ENCODE peak calls at places on chromosomes 13 and 19, in eight cellular contexts. One of them, this sample, is unnamed. For H3K9me3 and H3K4me1, the result is how much of the 10 kb centered on the place peaks cover.

GRCh38 chr19:10501971-10502523 is 1.1 kb downstream of the KEAP1 start:
- DNase-seq in naive thymus-derived CD4-positive, alpha-beta T cell: no peak
- DNase-seq in stomach: peak
- DNase-seq in thoracic aorta: peak
- DNase-seq in hepatocyte: peak
- DNase-seq in neural progenitor cell: peak
- DNase-seq in tibial artery: peak
- DNase-seq in heart left ventricle: peak
- DNase-seq in this sample: peak

GRCh38 chr13:79918620-79919019 is 422.3 kb downstream of the SPRY2 start:
- DNase-seq in naive thymus-derived CD4-positive, alpha-beta T cell: no peak
- DNase-seq in stomach: no peak
- DNase-seq in thoracic aorta: no peak
- DNase-seq in hepatocyte: no peak
- DNase-seq in neural progenitor cell: peak
- DNase-seq in tibial artery: no peak
- DNase-seq in heart left ventricle: no peak
- DNase-seq in this sample: no peak

GRCh38 chr19:46118136-46118535 is 6.4 kb downstream of the IGFL3 start:
- DNase-seq in naive thymus-derived CD4-positive, alpha-beta T cell: no peak
- DNase-seq in stomach: no peak
- DNase-seq in thoracic aorta: no peak
- DNase-seq in hepatocyte: no peak
- DNase-seq in neural progenitor cell: no peak
- DNase-seq in tibial artery: no peak
- DNase-seq in heart left ventricle: no peak
- DNase-seq in this sample: no peak

GRCh38 chr13:113425931-113426590 is 27.2 kb downstream of the ADPRHL1 start:
- DNase-seq in naive thymus-derived CD4-positive, alpha-beta T cell: no peak
- DNase-seq in stomach: no peak
- DNase-seq in thoracic aorta: no peak
- DNase-seq in hepatocyte: no peak
- DNase-seq in neural progenitor cell: peak
- DNase-seq in tibial artery: no peak
- DNase-seq in heart left ventricle: peak
- DNase-seq in this sample: no peak

GRCh38 chr19:58361900-58362271 is 665 bp downstream of the ZNF497 start:
- DNase-seq in naive thymus-derived CD4-positive, alpha-beta T cell: no peak
- DNase-seq in stomach: peak
- DNase-seq in thoracic aorta: no peak
- DNase-seq in hepatocyte: peak
- DNase-seq in neural progenitor cell: no peak
- DNase-seq in tibial artery: peak
- DNase-seq in heart left ventricle: peak
- DNase-seq in this sample: no peak

GRCh38 chr19:54024660-54025059 is 33.2 kb downstream of the CACNG6 start:
- DNase-seq in naive thymus-derived CD4-positive, alpha-beta T cell: no peak
- DNase-seq in stomach: no peak
- DNase-seq in thoracic aorta: no peak
- DNase-seq in hepatocyte: no peak
- DNase-seq in neural progenitor cell: no peak
- DNase-seq in tibial artery: no peak
- DNase-seq in heart left ventricle: no peak
- DNase-seq in this sample: no peak

GRCh38 chr19:50659318-50660082 is 10.3 kb downstream of the C19orf81 start:
- DNase-seq in naive thymus-derived CD4-positive, alpha-beta T cell: no peak
- DNase-seq in stomach: no peak
- DNase-seq in thoracic aorta: no peak
- DNase-seq in hepatocyte: no peak
- DNase-seq in neural progenitor cell: peak
- DNase-seq in tibial artery: no peak
- DNase-seq in heart left ventricle: no peak
- DNase-seq in this sample: no peak

GRCh38 chr19:31303262-31303815 is 45.9 kb downstream of the TSHZ3 start:
- DNase-seq in naive thymus-derived CD4-positive, alpha-beta T cell: no peak
- DNase-seq in stomach: no peak
- DNase-seq in thoracic aorta: no peak
- DNase-seq in hepatocyte: no peak
- DNase-seq in neural progenitor cell: no peak
- DNase-seq in tibial artery: no peak
- DNase-seq in heart left ventricle: no peak
- DNase-seq in this sample: no peak

GRCh38 chr19:35357867-35358573 is at the start of gene FFAR3:
- DNase-seq in naive thymus-derived CD4-positive, alpha-beta T cell: peak
- DNase-seq in stomach: peak
- DNase-seq in thoracic aorta: no peak
- DNase-seq in hepatocyte: no peak
- DNase-seq in neural progenitor cell: no peak
- DNase-seq in tibial artery: peak
- DNase-seq in heart left ventricle: peak
- DNase-seq in this sample: peak

GRCh38 chr13:108915095-108915633 is 285.8 kb downstream of the MYO16 start:
- DNase-seq in naive thymus-derived CD4-positive, alpha-beta T cell: no peak
- DNase-seq in stomach: no peak
- DNase-seq in thoracic aorta: no peak
- DNase-seq in hepatocyte: peak
- DNase-seq in neural progenitor cell: no peak
- DNase-seq in tibial artery: no peak
- DNase-seq in heart left ventricle: no peak
- DNase-seq in this sample: no peak

GRCh38 chr19:11238781-11239376 is 540 bp upstream of the ANGPTL8 start:
- DNase-seq in naive thymus-derived CD4-positive, alpha-beta T cell: no peak
- DNase-seq in stomach: no peak
- DNase-seq in thoracic aorta: no peak
- DNase-seq in hepatocyte: no peak
- DNase-seq in neural progenitor cell: no peak
- DNase-seq in tibial artery: no peak
- DNase-seq in heart left ventricle: no peak
- DNase-seq in this sample: no peak

GRCh38 chr13:104678161-104678560 is 1611.9 kb upstream of the SLC10A2 start:
- DNase-seq in naive thymus-derived CD4-positive, alpha-beta T cell: no peak
- DNase-seq in stomach: no peak
- DNase-seq in thoracic aorta: no peak
- DNase-seq in hepatocyte: no peak
- DNase-seq in neural progenitor cell: no peak
- DNase-seq in tibial artery: no peak
- DNase-seq in heart left ventricle: no peak
- DNase-seq in this sample: no peak

GRCh38 chr13:89857502-89857901 is 1490.0 kb upstream of the MIR17HG start:
- DNase-seq in naive thymus-derived CD4-positive, alpha-beta T cell: no peak
- DNase-seq in stomach: no peak
- DNase-seq in thoracic aorta: no peak
- DNase-seq in hepatocyte: no peak
- DNase-seq in neural progenitor cell: no peak
- DNase-seq in tibial artery: no peak
- DNase-seq in heart left ventricle: no peak
- DNase-seq in this sample: no peak

GRCh38 chr13:106423530-106423929 is 111.9 kb downstream of the EFNB2 start:
- DNase-seq in naive thymus-derived CD4-positive, alpha-beta T cell: no peak
- DNase-seq in stomach: no peak
- DNase-seq in thoracic aorta: no peak
- DNase-seq in hepatocyte: no peak
- DNase-seq in neural progenitor cell: peak
- DNase-seq in tibial artery: no peak
- DNase-seq in heart left ventricle: no peak
- DNase-seq in this sample: no peak

GRCh38 chr13:92175330-92175729 is 776.9 kb downstream of the GPC5 start:
- DNase-seq in naive thymus-derived CD4-positive, alpha-beta T cell: no peak
- DNase-seq in stomach: no peak
- DNase-seq in thoracic aorta: no peak
- DNase-seq in hepatocyte: peak
- DNase-seq in neural progenitor cell: peak
- DNase-seq in tibial artery: no peak
- DNase-seq in heart left ventricle: no peak
- DNase-seq in this sample: no peak

GRCh38 chr13:43411741-43412140 is 375.0 kb downstream of the ENOX1 start:
- DNase-seq in naive thymus-derived CD4-positive, alpha-beta T cell: no peak
- DNase-seq in stomach: no peak
- DNase-seq in thoracic aorta: no peak
- DNase-seq in hepatocyte: no peak
- DNase-seq in neural progenitor cell: no peak
- DNase-seq in tibial artery: no peak
- DNase-seq in heart left ventricle: peak
- DNase-seq in this sample: no peak

GRCh38 chr19:38769635-38770211 is 3.6 kb downstream of the LGALS7 start:
- DNase-seq in naive thymus-derived CD4-positive, alpha-beta T cell: peak
- DNase-seq in stomach: peak
- DNase-seq in thoracic aorta: peak
- DNase-seq in hepatocyte: peak
- DNase-seq in neural progenitor cell: peak
- DNase-seq in tibial artery: peak
- DNase-seq in heart left ventricle: peak
- DNase-seq in this sample: peak

GRCh38 chr19:12991296-12991695 is 4.0 kb upstream of the NFIX start:
- DNase-seq in naive thymus-derived CD4-positive, alpha-beta T cell: no peak
- DNase-seq in stomach: no peak
- DNase-seq in thoracic aorta: no peak
- DNase-seq in hepatocyte: no peak
- DNase-seq in neural progenitor cell: no peak
- DNase-seq in tibial artery: no peak
- DNase-seq in heart left ventricle: no peak
- DNase-seq in this sample: no peak

GRCh38 chr19:12993562-12993961 is 1.7 kb upstream of the NFIX start:
- DNase-seq in naive thymus-derived CD4-positive, alpha-beta T cell: no peak
- DNase-seq in stomach: no peak
- DNase-seq in thoracic aorta: no peak
- DNase-seq in hepatocyte: no peak
- DNase-seq in neural progenitor cell: no peak
- DNase-seq in tibial artery: no peak
- DNase-seq in heart left ventricle: no peak
- DNase-seq in this sample: no peak

GRCh38 chr19:12992729-12993128 is 2.5 kb upstream of the NFIX start:
- DNase-seq in naive thymus-derived CD4-positive, alpha-beta T cell: no peak
- DNase-seq in stomach: no peak
- DNase-seq in thoracic aorta: no peak
- DNase-seq in hepatocyte: no peak
- DNase-seq in neural progenitor cell: no peak
- DNase-seq in tibial artery: no peak
- DNase-seq in heart left ventricle: no peak
- DNase-seq in this sample: no peak

GRCh38 chr19:12990447-12990846 is 4.8 kb upstream of the NFIX start:
- DNase-seq in naive thymus-derived CD4-positive, alpha-beta T cell: no peak
- DNase-seq in stomach: no peak
- DNase-seq in thoracic aorta: no peak
- DNase-seq in hepatocyte: no peak
- DNase-seq in neural progenitor cell: no peak
- DNase-seq in tibial artery: no peak
- DNase-seq in heart left ventricle: no peak
- DNase-seq in this sample: no peak

GRCh38 chr19:12990853-12991252 is 4.4 kb upstream of the NFIX start:
- DNase-seq in naive thymus-derived CD4-positive, alpha-beta T cell: no peak
- DNase-seq in stomach: no peak
- DNase-seq in thoracic aorta: no peak
- DNase-seq in hepatocyte: no peak
- DNase-seq in neural progenitor cell: no peak
- DNase-seq in tibial artery: no peak
- DNase-seq in heart left ventricle: no peak
- DNase-seq in this sample: no peak
- H3K9me3 ChIP-seq in naive thymus-derived CD4-positive, alpha-beta T cell: under half
- H3K9me3 ChIP-seq in stomach: under half
- H3K9me3 ChIP-seq in thoracic aorta: under half
- H3K9me3 ChIP-seq in hepatocyte: under half
- H3K9me3 ChIP-seq in neural progenitor cell: under half
- H3K9me3 ChIP-seq in tibial artery: under half
- H3K9me3 ChIP-seq in heart left ventricle: under half
- H3K9me3 ChIP-seq in this sample: under half

GRCh38 chr13:99352351-99353271 is 45.4 kb upstream of the GPR183 start:
- DNase-seq in naive thymus-derived CD4-positive, alpha-beta T cell: peak
- DNase-seq in stomach: no peak
- DNase-seq in thoracic aorta: no peak
- DNase-seq in hepatocyte: no peak
- DNase-seq in neural progenitor cell: no peak
- DNase-seq in tibial artery: no peak
- DNase-seq in heart left ventricle: no peak
- DNase-seq in this sample: no peak
- H3K4me1 ChIP-seq in naive thymus-derived CD4-positive, alpha-beta T cell: half or more
- H3K4me1 ChIP-seq in stomach: under half
- H3K4me1 ChIP-seq in thoracic aorta: under half
- H3K4me1 ChIP-seq in hepatocyte: under half
- H3K4me1 ChIP-seq in neural progenitor cell: under half
- H3K4me1 ChIP-seq in tibial artery: under half
- H3K4me1 ChIP-seq in heart left ventricle: under half
- H3K4me1 ChIP-seq in this sample: under half

GRCh38 chr13:28089065-28089464 is 11.3 kb downstream of the FLT3 start:
- DNase-seq in naive thymus-derived CD4-positive, alpha-beta T cell: no peak
- DNase-seq in stomach: no peak
- DNase-seq in thoracic aorta: no peak
- DNase-seq in hepatocyte: no peak
- DNase-seq in neural progenitor cell: no peak
- DNase-seq in tibial artery: no peak
- DNase-seq in heart left ventricle: no peak
- DNase-seq in this sample: no peak
- H3K9me3 ChIP-seq in naive thymus-derived CD4-positive, alpha-beta T cell: under half
- H3K9me3 ChIP-seq in stomach: under half
- H3K9me3 ChIP-seq in thoracic aorta: under half
- H3K9me3 ChIP-seq in hepatocyte: under half
- H3K9me3 ChIP-seq in neural progenitor cell: under half
- H3K9me3 ChIP-seq in tibial artery: under half
- H3K9me3 ChIP-seq in heart left ventricle: under half
- H3K9me3 ChIP-seq in this sample: under half

GRCh38 chr13:99071666-99072065 is 93.8 kb upstream of the DOCK9 start:
- DNase-seq in naive thymus-derived CD4-positive, alpha-beta T cell: no peak
- DNase-seq in stomach: no peak
- DNase-seq in thoracic aorta: no peak
- DNase-seq in hepatocyte: no peak
- DNase-seq in neural progenitor cell: no peak
- DNase-seq in tibial artery: no peak
- DNase-seq in heart left ventricle: no peak
- DNase-seq in this sample: no peak

GRCh38 chr13:99074693-99075092 is 96.8 kb upstream of the DOCK9 start:
- DNase-seq in naive thymus-derived CD4-positive, alpha-beta T cell: no peak
- DNase-seq in stomach: no peak
- DNase-seq in thoracic aorta: no peak
- DNase-seq in hepatocyte: no peak
- DNase-seq in neural progenitor cell: no peak
- DNase-seq in tibial artery: no peak
- DNase-seq in heart left ventricle: no peak
- DNase-seq in this sample: no peak

GRCh38 chr13:99071211-99071610 is 93.3 kb upstream of the DOCK9 start:
- DNase-seq in naive thymus-derived CD4-positive, alpha-beta T cell: no peak
- DNase-seq in stomach: no peak
- DNase-seq in thoracic aorta: no peak
- DNase-seq in hepatocyte: no peak
- DNase-seq in neural progenitor cell: no peak
- DNase-seq in tibial artery: no peak
- DNase-seq in heart left ventricle: no peak
- DNase-seq in this sample: no peak

GRCh38 chr13:99072356-99072755 is 94.5 kb upstream of the DOCK9 start:
- DNase-seq in naive thymus-derived CD4-positive, alpha-beta T cell: no peak
- DNase-seq in stomach: no peak
- DNase-seq in thoracic aorta: no peak
- DNase-seq in hepatocyte: no peak
- DNase-seq in neural progenitor cell: no peak
- DNase-seq in tibial artery: no peak
- DNase-seq in heart left ventricle: no peak
- DNase-seq in this sample: no peak

DNA sequence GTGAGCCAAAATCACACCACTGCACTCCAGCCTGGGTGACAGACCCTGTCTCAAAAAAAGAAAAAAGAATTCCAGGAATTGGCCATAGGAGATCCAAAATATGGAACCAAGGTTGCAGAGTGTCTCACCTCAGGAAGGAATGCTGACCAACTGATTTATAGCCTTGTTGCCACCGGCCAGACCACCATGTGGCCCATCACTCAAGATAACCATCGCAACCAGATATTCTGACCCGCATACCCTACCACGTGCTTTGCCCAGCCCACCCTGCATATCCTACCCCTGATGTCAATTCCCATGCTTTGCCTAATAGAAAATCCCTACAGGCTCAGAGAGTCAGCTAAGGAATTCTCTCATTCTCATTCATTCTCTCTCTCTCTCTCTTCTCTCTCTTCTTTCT is 95.1 kb upstream of the DOCK9 start:
- DNase-seq in naive thymus-derived CD4-positive, alpha-beta T cell: no peak
- DNase-seq in stomach: no peak
- DNase-seq in thoracic aorta: no peak
- DNase-seq in hepatocyte: no peak
- DNase-seq in neural progenitor cell: no peak
- DNase-seq in tibial artery: no peak
- DNase-seq in heart left ventricle: no peak
- DNase-seq in this sample: no peak
- H3K4me1 ChIP-seq in naive thymus-derived CD4-positive, alpha-beta T cell: under half
- H3K4me1 ChIP-seq in stomach: under half
- H3K4me1 ChIP-seq in thoracic aorta: under half
- H3K4me1 ChIP-seq in hepatocyte: under half
- H3K4me1 ChIP-seq in neural progenitor cell: under half
- H3K4me1 ChIP-seq in tibial artery: under half
- H3K4me1 ChIP-seq in heart left ventricle: under half
- H3K4me1 ChIP-seq in this sample: under half

This sample was measured in right atrium auricular region.